ENCODE peak calls at places on chromosomes 7 and 10, in eight cellular contexts. S is head of caudate nucleus, U is memory B cell, T is T-cell, E is GM12892, Z is RCC 7860, J is fibroblast of the aortic adventitia, Y is T-helper 9 cell. A is an unnamed sample.
A peak's percentile ranks its signal among the peaks of the same experiment; 100 is the strongest.

GRCh38 chr10:72009062-72009429 is 44.9 kb downstream of the CHST3 start:
- DNase-seq in S (no peak), U (no peak), T (no peak), E (no peak), Z (no peak), J (no peak), Y (no peak), A (no peak)

GRCh38 chr7:156639426-156640256 is 933 bp upstream of the RNF32 start:
- DNase-seq in S (peak; percentile 36), U (no peak), T (no peak), E (no peak), Z (no peak), J (peak; percentile 10), Y (no peak), A (no peak)

GRCh38 chr10:132272061-132272766 is 35.5 kb downstream of the STK32C start:
- DNase-seq in S (no peak), U (no peak), T (no peak), E (no peak), Z (no peak), J (peak; percentile 65), Y (no peak), A (no peak)

GRCh38 chr7:44213872-44214595 is 13.3 kb downstream of the YKT6 start:
- DNase-seq in S (no peak), U (no peak), T (no peak), E (peak; percentile 57), Z (peak; percentile 45), J (peak; percentile 48), Y (no peak), A (peak; percentile 37)

GRCh38 chr10:70940834-70941568 is 52.6 kb upstream of the PCBD1 start:
- DNase-seq in S (no peak), U (no peak), T (no peak), E (no peak), Z (no peak), J (peak; percentile 34), Y (no peak), A (no peak)

GRCh38 chr7:47734949-47735291 is 153.0 kb upstream of the TNS3 start:
- DNase-seq in S (no peak), U (no peak), T (no peak), E (no peak), Z (no peak), J (no peak), Y (no peak), A (no peak)

GRCh38 chr7:27160546-27161213 is 4.2 kb upstream of the HOXA7 start:
- DNase-seq in S (peak; percentile 89), U (peak; percentile 92), T (peak; percentile 86), E (peak; percentile 87), Z (peak; percentile 76), J (peak; percentile 78), Y (peak; percentile 88), A (peak; percentile 84)

GRCh38 chr7:6558837-6559236 is 7.6 kb upstream of the GRID2IP start:
- DNase-seq in S (no peak), U (no peak), T (no peak), E (no peak), Z (peak; percentile 29), J (peak; percentile 32), Y (no peak), A (no peak)

GRCh38 chr10:34580643-34581042 is 234.5 kb downstream of the PARD3 start:
- DNase-seq in S (no peak), U (no peak), T (no peak), E (no peak), Z (peak; percentile 87), J (peak; percentile 76), Y (no peak), A (no peak)

GRCh38 chr10:114151486-114151885 is 22.5 kb downstream of the CCDC186 start:
- DNase-seq in S (no peak), U (no peak), T (no peak), E (no peak), Z (peak; percentile 86), J (peak; percentile 77), Y (no peak), A (no peak)

GRCh38 chr7:96989241-96989858 is 16.0 kb upstream of the DLX6 start:
- DNase-seq in S (no peak), U (no peak), T (no peak), E (no peak), Z (no peak), J (no peak), Y (no peak), A (no peak)

GRCh38 chr10:29559996-29560395 is 74.8 kb downstream of the SVIL start:
- DNase-seq in S (no peak), U (no peak), T (no peak), E (no peak), Z (no peak), J (peak; percentile 39), Y (no peak), A (no peak)

GRCh38 chr7:128281605-128282380 is 40.7 kb downstream of the LEP start:
- DNase-seq in S (no peak), U (no peak), T (no peak), E (no peak), Z (no peak), J (peak; percentile 19), Y (no peak), A (no peak)

GRCh38 chr7:74206589-74207120 is 3.2 kb upstream of the LAT2 start:
- DNase-seq in S (peak; percentile 96), U (peak; percentile 95), T (peak; percentile 81), E (peak; percentile 72), Z (peak; percentile 66), J (peak; percentile 70), Y (peak; percentile 82), A (peak; percentile 82)

GRCh38 chr10:3766046-3766761 is 18.8 kb downstream of the KLF6 start:
- DNase-seq in S (no peak), U (no peak), T (no peak), E (no peak), Z (peak; percentile 35), J (no peak), Y (no peak), A (no peak)

GRCh38 chr10:70093335-70093944 is 39.2 kb downstream of the AIFM2 start:
- DNase-seq in S (no peak), U (no peak), T (peak; percentile 14), E (no peak), Z (no peak), J (no peak), Y (no peak), A (no peak)

GRCh38 chr7:73833251-73833919 is 2.6 kb downstream of the CLDN4 start:
- DNase-seq in S (no peak), U (no peak), T (no peak), E (no peak), Z (peak; percentile 58), J (no peak), Y (no peak), A (peak; percentile 47)